ENCODE peak calls at places on chromosomes 2 and 18, in four cellular contexts. D is suprapubic skin, P is fibroblast of lung, U is tibial nerve. I is an unnamed sample.

GRCh38 chr18:64639536-64639935 is 490.6 kb upstream of the LINC00305 start:
- DNase-seq in D (no peak), P (no peak), U (no peak), I (no peak)

GRCh38 chr2:44100351-44100750 is 68.3 kb upstream of the PPM1B start:
- DNase-seq in D (no peak), P (peak; percentile 98), U (peak; percentile 21), I (peak; percentile 3)

GRCh38 chr2:231715988-231716616 is 7.8 kb downstream of the PTMA start:
- DNase-seq in D (no peak), P (no peak), U (no peak), I (no peak)

GRCh38 chr2:121205321-121205942 is 79.6 kb downstream of the TFCP2L1 start:
- DNase-seq in D (no peak), P (no peak), U (no peak), I (no peak)

GRCh38 chr18:67417864-67418523 is 98.5 kb downstream of the DSEL start:
- DNase-seq in D (no peak), P (peak; percentile 66), U (no peak), I (no peak)

GRCh38 chr2:144801766-144802165 is 281.8 kb upstream of the ZEB2 start:
- DNase-seq in D (no peak), P (peak; percentile 51), U (no peak), I (no peak)

GRCh38 chr2:168465594-168465993 is 9.5 kb downstream of the CERS6 start:
- DNase-seq in D (no peak), P (peak; percentile 76), U (no peak), I (no peak)

GRCh38 chr2:239593455-239593854 is 192.6 kb upstream of the HDAC4 start:
- DNase-seq in D (no peak), P (no peak), U (no peak), I (no peak)

GRCh38 chr2:164697688-164698290 is 76.5 kb upstream of the GRB14 start:
- DNase-seq in D (no peak), P (peak; percentile 2), U (no peak), I (no peak)

GRCh38 chr2:161208527-161209139 is 48.4 kb downstream of the TANK start:
- DNase-seq in D (no peak), P (peak; percentile 74), U (no peak), I (no peak)

GRCh38 chr18:42339324-42339723 is 384.3 kb downstream of the PIK3C3 start:
- DNase-seq in D (no peak), P (no peak), U (no peak), I (no peak)

GRCh38 chr2:167749016-167749415 is 498.4 kb downstream of the STK39 start:
- DNase-seq in D (no peak), P (peak; percentile 23), U (no peak), I (no peak)

GRCh38 chr2:205816268-205816667 is 134.0 kb downstream of the NRP2 start:
- DNase-seq in D (no peak), P (no peak), U (no peak), I (no peak)

GRCh38 chr2:231394201-231395141 is 1.0 kb upstream of the B3GNT7 start:
- DNase-seq in D (no peak), P (no peak), U (no peak), I (no peak)

GRCh38 chr18:57073516-57074187 is 73.2 kb upstream of the BOD1L2 start:
- DNase-seq in D (no peak), P (no peak), U (no peak), I (no peak)

GRCh38 chr2:224517963-224518362 is 67.2 kb downstream of the CUL3 start:
- DNase-seq in D (no peak), P (no peak), U (no peak), I (no peak)

GRCh38 chr18:45221363-45221762 is 393.9 kb upstream of the SLC14A2 start:
- DNase-seq in D (no peak), P (peak; percentile 18), U (no peak), I (no peak)

GRCh38 chr2:109218087-109218791 is 89.2 kb downstream of the SH3RF3 start:
- DNase-seq in D (peak; percentile 41), P (peak; percentile 74), U (no peak), I (no peak)

GRCh38 chr18:63237911-63238710 is 81.5 kb downstream of the BCL2 start:
- DNase-seq in D (no peak), P (peak; percentile 96), U (no peak), I (no peak)

GRCh38 chr2:112904883-112905282 is 6.1 kb upstream of the IL37 start:
- DNase-seq in D (no peak), P (no peak), U (no peak), I (no peak)

GRCh38 chr18:13401404-13401803 is 182.8 kb downstream of the LDLRAD4 start:
- DNase-seq in D (peak; percentile 41), P (no peak), U (no peak), I (no peak)

GRCh38 chr2:213476641-213477040 is 192.4 kb downstream of the SPAG16 start:
- DNase-seq in D (no peak), P (no peak), U (no peak), I (no peak)

GRCh38 chr2:43078781-43079755 is 147.3 kb downstream of the ZFP36L2 start:
- DNase-seq in D (no peak), P (peak; percentile 51), U (no peak), I (no peak)

GRCh38 chr2:188475945-188476344 is 184.3 kb downstream of the GULP1 start:
- DNase-seq in D (no peak), P (no peak), U (no peak), I (no peak)

GRCh38 chr2:97951155-97951670 is 44.5 kb downstream of the TMEM131 start:
- DNase-seq in D (no peak), P (no peak), U (no peak), I (no peak)

GRCh38 chr2:86622878-86623548 is 652 bp downstream of the RNF103 start:
- DNase-seq in D (no peak), P (no peak), U (peak; percentile 22), I (no peak)

GRCh38 chr18:58163004-58163590 is 119.1 kb downstream of the NEDD4L start:
- DNase-seq in D (peak; percentile 23), P (no peak), U (no peak), I (no peak)

DNA sequence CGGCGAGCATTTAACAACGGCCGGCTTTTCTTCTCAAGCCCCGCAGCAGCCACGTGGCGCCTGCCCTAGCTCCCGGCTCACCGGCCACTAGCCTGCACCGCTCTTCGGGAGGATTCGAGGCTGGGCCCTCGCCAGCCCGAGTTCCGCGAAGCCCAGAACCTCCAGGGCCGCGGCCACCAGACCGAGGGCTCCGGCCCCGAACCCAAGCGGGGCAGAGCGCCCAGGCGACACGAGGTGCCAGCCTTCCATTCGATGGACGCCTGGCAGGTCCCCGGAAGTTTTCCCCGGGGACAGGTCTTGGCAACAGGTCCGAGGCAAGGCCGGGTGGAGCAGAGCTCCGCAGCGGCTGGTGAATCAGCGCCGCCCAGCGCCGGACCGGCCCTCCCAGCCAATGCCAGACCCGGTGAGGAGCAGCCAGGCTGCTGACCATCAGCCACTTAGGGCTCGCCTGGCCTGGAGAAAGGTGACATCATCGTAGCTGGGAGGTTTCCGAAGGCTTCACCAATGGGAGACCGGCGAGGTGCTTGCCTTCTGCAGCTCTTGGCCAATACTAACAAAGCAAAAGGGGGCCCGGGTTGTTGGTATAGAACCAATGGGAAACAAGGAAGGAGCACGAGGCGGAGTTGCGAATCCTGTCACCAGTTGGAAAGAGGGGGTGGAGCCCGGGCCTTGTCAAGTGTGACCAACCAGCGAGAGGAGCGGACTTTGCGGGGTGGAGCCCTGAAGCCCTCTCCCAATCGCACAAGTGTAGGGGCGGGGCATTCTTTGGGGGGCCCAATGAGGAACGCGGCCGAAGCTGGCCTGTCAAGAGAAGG is 467 bp upstream of the MXD1 start:
- DNase-seq in D (peak; percentile 100), P (peak; percentile 100), U (peak; percentile 100), I (peak; percentile 100)
- TF ChIP-seq CTCF in D (no peak), P (peak; percentile 0), U (peak; percentile 50), I (no peak)

DNA sequence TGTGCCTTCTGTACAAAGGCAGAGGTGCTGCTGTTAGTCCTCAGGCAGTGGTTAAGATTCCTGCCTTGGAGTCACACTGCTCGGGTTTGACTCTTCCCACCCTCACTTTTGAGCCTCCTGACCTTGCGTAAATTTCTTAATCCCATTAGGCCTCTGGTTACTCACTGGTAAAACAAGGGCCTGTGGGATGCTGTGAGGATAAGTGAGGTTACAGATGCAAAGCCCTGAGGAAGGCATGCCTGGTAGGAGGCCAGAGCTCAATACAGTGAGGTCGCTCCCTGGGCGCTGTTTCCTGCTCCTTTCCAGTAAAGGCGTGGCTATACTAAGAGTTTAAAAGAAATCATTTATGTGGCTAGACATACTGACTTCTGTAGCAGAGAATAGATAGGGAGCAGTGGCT is 127.5 kb upstream of the TMEM200C start:
- DNase-seq in D (no peak), P (peak; percentile 34), U (no peak), I (no peak)
- H3K4me1 ChIP-seq in D (no peaks in the 10 kb centered on the region), P (no peaks in the 10 kb centered on the region), U (no peaks in the 10 kb centered on the region), I (no peaks in the 10 kb centered on the region)

DNA sequence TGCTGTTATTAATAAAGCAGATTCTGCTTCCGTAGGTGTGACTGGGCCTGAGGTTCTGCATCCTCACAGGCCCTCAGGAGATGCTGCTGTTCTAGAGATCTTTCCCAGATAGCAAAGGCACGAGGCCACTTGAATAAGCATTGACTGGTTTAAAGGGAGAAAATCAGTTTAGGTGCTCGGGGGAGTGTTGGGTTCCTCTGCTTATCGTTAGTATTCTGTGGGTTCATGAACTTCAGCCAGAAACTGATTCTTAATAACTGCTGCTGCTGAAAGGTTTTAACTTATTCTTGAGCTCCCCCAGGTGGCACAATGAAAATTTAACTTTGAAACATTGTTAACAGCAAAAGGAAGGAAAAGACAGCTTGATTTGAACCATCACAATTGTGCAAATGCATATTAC is 56.9 kb downstream of the ITGA6 start:
- DNase-seq in D (no peak), P (peak; percentile 53), U (no peak), I (no peak)
- TF ChIP-seq CTCF in D (no peak), P (peak; percentile 38), U (peak; percentile 36), I (peak; percentile 42)

GRCh38 chr2:105822186-105822585 is 77.5 kb downstream of the NCK2 start:
- DNase-seq in D (no peak), P (no peak), U (no peak), I (no peak)

GRCh38 chr2:105824446-105824845 is 79.7 kb downstream of the NCK2 start:
- DNase-seq in D (no peak), P (no peak), U (no peak), I (no peak)

GRCh38 chr2:105821428-105822125 is 76.9 kb downstream of the NCK2 start:
- DNase-seq in D (no peak), P (no peak), U (no peak), I (no peak)

GRCh38 chr2:105820151-105820550 is 75.4 kb downstream of the NCK2 start:
- DNase-seq in D (no peak), P (no peak), U (no peak), I (no peak)

GRCh38 chr2:105820691-105821090 is 76.0 kb downstream of the NCK2 start:
- DNase-seq in D (no peak), P (no peak), U (no peak), I (no peak)
- H3K4me1 ChIP-seq in D (peaks cover 26% of the 10 kb centered on the region), P (peaks cover 4% of the 10 kb centered on the region), U (peaks cover 27% of the 10 kb centered on the region), I (peaks cover 6% of the 10 kb centered on the region)

DNA sequence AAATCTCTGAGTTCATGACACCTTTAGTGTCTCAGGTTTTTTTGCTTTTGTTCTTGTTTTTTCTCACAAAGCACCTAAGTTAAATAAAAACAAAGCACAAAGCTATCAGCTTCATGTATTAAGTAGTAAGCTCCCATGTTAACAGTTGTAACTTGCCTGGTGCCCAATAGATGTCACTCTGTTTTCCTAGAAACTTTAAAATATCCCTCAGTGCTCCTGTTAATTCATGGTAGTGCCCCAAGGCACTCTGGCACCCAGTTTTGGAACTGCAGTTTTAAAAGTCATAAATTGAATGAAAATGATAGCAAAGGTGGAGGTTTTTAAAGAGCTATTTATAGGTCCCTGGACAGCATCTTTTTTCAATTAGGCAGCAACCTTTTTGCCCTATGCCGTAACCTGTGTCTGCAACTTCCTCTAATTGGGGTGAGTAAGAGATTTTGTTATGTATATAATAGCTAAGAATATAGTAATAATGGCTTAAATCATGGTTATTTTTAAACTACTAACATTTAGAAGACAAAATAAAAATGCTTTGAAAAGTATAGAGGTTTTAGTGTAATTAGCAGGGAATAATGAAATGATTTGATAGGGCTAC is 555.0 kb upstream of the TMEFF2 start:
- DNase-seq in D (no peak), P (no peak), U (no peak), I (no peak)
- TF ChIP-seq CTCF in D (no peak), P (no peak), U (no peak), I (no peak)

GRCh38 chr2:1557467-1557820 is 144.2 kb downstream of the TPO start:
- DNase-seq in D (no peak), P (no peak), U (no peak), I (no peak)
- H3K4me1 ChIP-seq in D (peaks cover 8% of the 10 kb centered on the region), P (peaks cover 13% of the 10 kb centered on the region), U (peaks cover 30% of the 10 kb centered on the region), I (no peaks in the 10 kb centered on the region)

I was measured in esophagus squamous epithelium.